ENCODE peak calls at places on chromosome 9, in eight cellular contexts. I is activated CD4-positive, alpha-beta T cell treated with anti-CD3 and anti-CD28 coated beads, Interleukin-2, amount 10 ng/mL, durations not matched to agents 7 days and 5 days; H is skeletal muscle cell; Y is left colon; U is epithelial cell of esophagus; K is ELR; J is A549; M is activated naive CD4-positive, alpha-beta T cell treated with Interleukin-2 at 50 U/mL for 16 hours. Z is an unnamed sample.

GRCh38 chr9:109779711-109780452 is at the start of gene PALM2AKAP2:
- DNase-seq in I (no peak), H (no peak), Y (peak; percentile 27), U (peak; percentile 75), K (peak; percentile 75), J (peak; percentile 39), M (no peak), Z (peak; percentile 72)

GRCh38 chr9:14584571-14584970 is 108.7 kb downstream of the ZDHHC21 start:
- DNase-seq in I (no peak), H (no peak), Y (no peak), U (no peak), K (no peak), J (no peak), M (no peak), Z (no peak)

GRCh38 chr9:20620658-20621552 is 1.4 kb downstream of the MLLT3 start:
- DNase-seq in I (peak; percentile 57), H (no peak), Y (peak; percentile 60), U (peak; percentile 47), K (peak; percentile 46), J (peak; percentile 23), M (peak; percentile 63), Z (peak; percentile 53)

GRCh38 chr9:78127271-78128225 is 95.9 kb upstream of the GNAQ start:
- DNase-seq in I (no peak), H (no peak), Y (no peak), U (peak; percentile 32), K (no peak), J (no peak), M (no peak), Z (no peak)

GRCh38 chr9:7297521-7297920 is 502.1 kb downstream of the DMAC1 start:
- DNase-seq in I (no peak), H (no peak), Y (no peak), U (no peak), K (no peak), J (no peak), M (no peak), Z (no peak)

GRCh38 chr9:136658849-136659535 is 3.7 kb upstream of the EGFL7 start:
- DNase-seq in I (peak; percentile 19), H (no peak), Y (no peak), U (no peak), K (no peak), J (no peak), M (no peak), Z (no peak)

GRCh38 chr9:116695441-116695840 is 8.3 kb downstream of the TRIM32 start:
- DNase-seq in I (no peak), H (no peak), Y (no peak), U (no peak), K (no peak), J (no peak), M (no peak), Z (no peak)

GRCh38 chr9:131297903-131298302 is 8.4 kb downstream of the PLPP7 start:
- DNase-seq in I (no peak), H (no peak), Y (no peak), U (no peak), K (no peak), J (no peak), M (no peak), Z (no peak)

GRCh38 chr9:89984214-89984613 is 379.4 kb downstream of the GADD45G start:
- DNase-seq in I (no peak), H (no peak), Y (no peak), U (peak; percentile 87), K (no peak), J (no peak), M (no peak), Z (no peak)

GRCh38 chr9:20740929-20741582 is 57.0 kb downstream of the FOCAD start:
- DNase-seq in I (no peak), H (no peak), Y (no peak), U (no peak), K (no peak), J (no peak), M (no peak), Z (no peak)

GRCh38 chr9:12956805-12957204 is 182.0 kb downstream of the LURAP1L start:
- DNase-seq in I (no peak), H (no peak), Y (no peak), U (no peak), K (no peak), J (no peak), M (no peak), Z (no peak)

GRCh38 chr9:133786936-133787748 is 49.0 kb upstream of the SARDH start:
- DNase-seq in I (no peak), H (no peak), Y (no peak), U (no peak), K (no peak), J (no peak), M (no peak), Z (no peak)

GRCh38 chr9:136255896-136256890 is 10.6 kb upstream of the QSOX2 start:
- DNase-seq in I (no peak), H (no peak), Y (no peak), U (no peak), K (peak; percentile 46), J (peak; percentile 80), M (no peak), Z (no peak)

GRCh38 chr9:72193478-72193881 is 44.2 kb downstream of the GDA start:
- DNase-seq in I (no peak), H (no peak), Y (no peak), U (peak; percentile 34), K (no peak), J (no peak), M (no peak), Z (no peak)

GRCh38 chr9:911003-911402 is 65.5 kb upstream of the DMRT3 start:
- DNase-seq in I (no peak), H (no peak), Y (no peak), U (no peak), K (no peak), J (no peak), M (no peak), Z (no peak)

Z was measured in kidney tubule cell.